ENCODE peak calls at places on chromosome 19, in five cellular contexts. J is activated T-helper 1 cell treated with anti-CD3 and anti-CD28 coated beads, Interleukin-2, amount 50 U/mL, for 16 hours; G is HuH-7; Z is amniotic epithelial cell; L is HFFc6. D is an unnamed sample.

GRCh38 chr19:46898731-46899130 is 37.9 kb downstream of the ARHGAP35 start:
- DNase-seq in J (no peak), G (no peak), Z (peak; percentile 90), L (peak; percentile 75), D (peak; percentile 63)

GRCh38 chr19:19480688-19481087 is 34.7 kb downstream of the TSSK6 start:
- DNase-seq in J (no peak), G (no peak), Z (no peak), L (no peak), D (no peak)

GRCh38 chr19:8517551-8518442 is 3.8 kb upstream of the ZNF414 start:
- DNase-seq in J (no peak), G (no peak), Z (peak; percentile 68), L (no peak), D (no peak)

GRCh38 chr19:35004517-35005255 is 4.6 kb downstream of the GRAMD1A start:
- DNase-seq in J (no peak), G (no peak), Z (no peak), L (no peak), D (no peak)

GRCh38 chr19:31074751-31075150 is 274.5 kb downstream of the TSHZ3 start:
- DNase-seq in J (no peak), G (no peak), Z (no peak), L (no peak), D (no peak)

GRCh38 chr19:38980583-38981374 is 5.2 kb upstream of the FBXO17 start:
- DNase-seq in J (no peak), G (no peak), Z (no peak), L (no peak), D (no peak)

GRCh38 chr19:13339869-13340268 is 166.4 kb downstream of the CACNA1A start:
- DNase-seq in J (no peak), G (no peak), Z (no peak), L (no peak), D (no peak)

GRCh38 chr19:50968709-50969412 is 530 bp downstream of the KLK6 start:
- DNase-seq in J (no peak), G (no peak), Z (no peak), L (no peak), D (no peak)

GRCh38 chr19:3515891-3516422 is 9.8 kb downstream of the FZR1 start:
- DNase-seq in J (no peak), G (no peak), Z (no peak), L (no peak), D (peak; percentile 65)

GRCh38 chr19:35756373-35757230 is at the start of gene HSPB6:
- DNase-seq in J (no peak), G (no peak), Z (peak; percentile 48), L (peak; percentile 61), D (peak; percentile 62)

GRCh38 chr19:55676384-55676783 is 1.4 kb downstream of the EPN1 start:
- DNase-seq in J (no peak), G (no peak), Z (no peak), L (peak; percentile 30), D (no peak)

GRCh38 chr19:53809518-53810186 is 14.5 kb downstream of the NLRP12 start:
- DNase-seq in J (no peak), G (peak; percentile 16), Z (no peak), L (no peak), D (no peak)

GRCh38 chr19:47379398-47379938 is 30.4 kb downstream of the DHX34 start:
- DNase-seq in J (no peak), G (no peak), Z (no peak), L (no peak), D (no peak)

GRCh38 chr19:6235031-6235951 is 44.5 kb downstream of the MLLT1 start:
- DNase-seq in J (no peak), G (no peak), Z (no peak), L (no peak), D (no peak)

D was measured in AG08396.